ENCODE peak calls at places on chromosomes 16 and 17, in seven cellular contexts. X, B, I, J, K, T and D are unnamed samples.

GRCh38 chr16:50533317-50533716 is 14.9 kb upstream of the NKD1 start:
- DNase-seq in J (no peak), I (no peak), T (no peak), X (no peak), B (peak; percentile 19), K (no peak), D (no peak)

GRCh38 chr17:83198366-83199341 is 119.2 kb downstream of the METRNL start:
- DNase-seq in B (no peak), K (no peak), X (no peak), J (no peak), T (no peak), I (no peak), D (no peak)

GRCh38 chr17:82487898-82488297 is 29.4 kb downstream of the NARF start:
- DNase-seq in K (no peak), B (no peak), I (no peak), T (no peak), J (no peak), X (no peak), D (no peak)

GRCh38 chr17:38444151-38444550 is 15.9 kb downstream of the ARHGAP23 start:
- DNase-seq in K (peak; percentile 63), I (no peak), B (peak; percentile 80), T (peak; percentile 70), X (peak; percentile 68), J (peak; percentile 92), D (peak; percentile 72)

GRCh38 chr17:17059301-17059890 is 17.1 kb downstream of the MPRIP start:
- DNase-seq in B (no peak), J (peak; percentile 25), K (no peak), I (no peak), T (no peak), X (no peak), D (no peak)

GRCh38 chr16:63690961-63691360 is 1430.9 kb downstream of the CDH11 start:
- DNase-seq in X (no peak), K (no peak), I (no peak), B (no peak), J (no peak), T (no peak), D (no peak)

GRCh38 chr16:67173323-67173722 is 3.0 kb downstream of the NOL3 start:
- DNase-seq in I (no peak), K (no peak), B (peak; percentile 47), X (no peak), T (no peak), J (no peak), D (no peak)

GRCh38 chr17:78888911-78889496 is 14.0 kb downstream of the CEP295NL start:
- DNase-seq in I (no peak), B (no peak), T (no peak), X (no peak), J (no peak), K (no peak), D (no peak)

GRCh38 chr17:57881143-57881542 is 31.3 kb upstream of the MRPS23 start:
- DNase-seq in K (peak; percentile 89), B (no peak), J (peak; percentile 67), X (peak; percentile 80), T (no peak), I (no peak), D (peak; percentile 46)

GRCh38 chr17:57166803-57167202 is 81.8 kb downstream of the AKAP1 start:
- DNase-seq in B (no peak), J (peak; percentile 59), T (peak; percentile 45), I (no peak), X (no peak), K (no peak), D (peak; percentile 81)

GRCh38 chr17:37742114-37742761 is 2.6 kb downstream of the HNF1B start:
- DNase-seq in K (peak; percentile 20), B (peak; percentile 70), T (peak; percentile 63), J (peak; percentile 72), I (peak; percentile 53), X (peak; percentile 50), D (peak; percentile 43)

GRCh38 chr16:21300309-21301167 is 22.4 kb upstream of the CRYM start:
- DNase-seq in J (peak; percentile 94), X (peak; percentile 100), K (peak; percentile 100), B (peak; percentile 83), I (peak; percentile 89), T (peak; percentile 98), D (peak; percentile 94)

GRCh38 chr16:81094771-81095251 is 1.4 kb downstream of the GCSH start:
- DNase-seq in X (peak; percentile 17), B (no peak), K (peak; percentile 16), T (no peak), J (no peak), I (no peak), D (peak; percentile 80)

GRCh38 chr17:32673964-32674363 is 187.2 kb downstream of the CDK5R1 start:
- DNase-seq in B (no peak), X (no peak), T (peak; percentile 14), K (no peak), J (no peak), I (no peak), D (peak; percentile 92)

GRCh38 chr17:59914274-59914854 is 21.4 kb downstream of the RPS6KB1 start:
- DNase-seq in B (no peak), T (peak; percentile 13), K (peak; percentile 60), I (peak; percentile 6), X (peak; percentile 59), J (no peak), D (no peak)

GRCh38 chr16:2147981-2148671 is at the start of gene RAB26:
- DNase-seq in X (peak; percentile 53), K (peak; percentile 33), B (peak; percentile 90), I (peak; percentile 70), T (peak; percentile 86), J (peak; percentile 85), D (no peak)

GRCh38 chr17:28177351-28177750 is 134.9 kb downstream of the NLK start:
- DNase-seq in B (no peak), J (no peak), T (peak; percentile 72), K (peak; percentile 55), X (no peak), I (no peak), D (peak; percentile 40)

GRCh38 chr16:19660432-19660831 is 57.6 kb downstream of the KNOP1 start:
- DNase-seq in X (no peak), T (no peak), K (peak; percentile 11), J (no peak), I (no peak), B (no peak), D (no peak)

GRCh38 chr16:19662351-19662750 is 55.7 kb downstream of the KNOP1 start:
- DNase-seq in I (no peak), K (no peak), J (no peak), B (no peak), T (no peak), X (no peak), D (no peak)

GRCh38 chr16:19666451-19666850 is 51.6 kb downstream of the KNOP1 start:
- DNase-seq in T (no peak), B (no peak), I (no peak), J (no peak), K (no peak), X (no peak), D (no peak)

GRCh38 chr16:19659554-19659953 is 58.5 kb downstream of the KNOP1 start:
- DNase-seq in B (no peak), K (peak; percentile 8), T (no peak), I (no peak), J (no peak), X (no peak), D (no peak)

DNA sequence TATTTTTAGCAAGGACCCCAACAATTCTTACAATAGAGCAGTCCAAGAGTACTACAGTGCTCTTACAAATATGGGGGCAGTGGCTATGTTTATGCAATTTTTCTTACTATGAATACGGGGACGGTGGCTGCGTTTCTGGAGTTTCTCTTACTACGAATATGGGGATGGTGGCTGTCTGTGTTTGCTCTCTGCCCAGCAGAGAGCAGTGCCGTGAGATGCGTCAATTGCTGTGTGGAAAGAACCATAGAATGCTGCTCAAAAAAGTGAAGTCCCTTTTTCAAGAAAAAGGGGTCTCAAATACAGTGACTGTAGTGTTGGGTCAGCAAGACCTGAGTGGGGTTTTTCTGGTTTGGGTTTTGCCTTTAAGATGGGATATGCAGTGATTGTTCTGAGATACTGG is 53.9 kb downstream of the KNOP1 start:
- DNase-seq in K (no peak), I (no peak), B (no peak), T (no peak), X (no peak), J (no peak), D (no peak)
- H2AK5ac ChIP-seq in K (no peak overlapping the region), I (no peak overlapping the region), B (no peak overlapping the region), T (no peak overlapping the region), X (no peak overlapping the region), J (no peak overlapping the region), D (no peak overlapping the region)

DNA sequence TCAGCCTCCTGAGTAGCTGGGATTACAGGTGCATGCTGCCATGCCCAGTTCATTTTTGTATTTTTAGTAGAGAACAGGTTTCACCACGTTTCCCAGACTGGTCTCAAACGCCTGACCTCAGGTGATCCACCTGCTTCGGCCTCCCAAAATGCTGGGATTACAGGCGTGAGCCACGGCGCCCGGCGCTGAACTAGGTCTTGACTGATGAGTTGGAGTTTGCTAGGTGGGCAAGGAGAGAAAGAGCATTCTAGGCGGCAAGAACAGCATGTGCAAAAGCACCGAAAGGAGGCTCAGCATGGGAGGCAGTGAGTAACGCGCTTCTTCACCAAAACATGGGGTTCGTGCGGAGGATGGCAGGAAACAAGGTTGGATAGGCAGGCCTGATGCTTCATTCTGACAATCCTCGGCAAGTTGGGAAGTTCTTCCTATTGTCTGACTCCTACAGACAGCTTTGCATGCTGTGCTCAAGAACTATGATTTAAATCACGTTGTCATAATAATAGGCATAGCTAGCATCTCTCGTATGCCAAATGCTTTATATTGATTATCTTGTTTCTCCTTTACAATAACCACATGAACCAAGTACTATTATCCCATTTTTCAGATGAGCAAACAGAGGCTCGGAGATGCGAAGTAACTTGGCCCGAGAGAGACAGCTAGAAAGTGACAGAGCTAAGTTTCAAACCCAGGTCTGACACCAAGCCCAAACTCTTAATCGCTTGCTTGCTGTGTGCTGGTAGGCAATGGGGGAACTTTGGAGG is 26.5 kb downstream of the NEUROD2 start:
- DNase-seq in K (no peak), B (no peak), J (no peak), X (no peak), T (no peak), I (no peak), D (no peak)
- H2AK5ac ChIP-seq in K (no peak overlapping the region), B (no peak overlapping the region), J (no peak overlapping the region), X (no peak overlapping the region), T (no peak overlapping the region), I (peak overlapping the region; percentile 41), D (no peak overlapping the region)

DNA sequence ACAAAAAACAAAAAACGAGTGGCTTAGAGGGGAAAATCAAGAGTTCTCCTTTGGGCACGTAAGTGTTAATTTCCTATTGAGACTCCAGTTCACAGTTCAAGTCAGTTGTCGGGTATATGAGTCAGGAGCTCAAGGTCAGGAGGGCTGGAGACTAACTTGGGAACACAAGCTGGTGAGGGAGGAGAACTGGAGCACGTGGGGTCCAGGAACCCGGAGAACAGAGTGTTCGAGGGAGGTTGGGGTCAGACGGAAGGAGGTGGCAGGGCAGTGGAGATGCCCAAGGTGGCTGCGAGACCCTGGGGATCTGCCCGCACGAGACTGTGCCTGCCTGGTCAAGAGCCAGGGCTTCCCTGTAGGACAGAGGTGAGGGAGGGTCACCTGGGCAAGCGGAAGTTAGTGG is 12.0 kb downstream of the ALDH3A1 start:
- DNase-seq in J (no peak), K (no peak), T (no peak), I (no peak), B (no peak), X (no peak), D (no peak)
- H2AK5ac ChIP-seq in J (no peak overlapping the region), K (no peak overlapping the region), T (no peak overlapping the region), I (no peak overlapping the region), B (no peak overlapping the region), X (no peak overlapping the region), D (no peak overlapping the region)

DNA sequence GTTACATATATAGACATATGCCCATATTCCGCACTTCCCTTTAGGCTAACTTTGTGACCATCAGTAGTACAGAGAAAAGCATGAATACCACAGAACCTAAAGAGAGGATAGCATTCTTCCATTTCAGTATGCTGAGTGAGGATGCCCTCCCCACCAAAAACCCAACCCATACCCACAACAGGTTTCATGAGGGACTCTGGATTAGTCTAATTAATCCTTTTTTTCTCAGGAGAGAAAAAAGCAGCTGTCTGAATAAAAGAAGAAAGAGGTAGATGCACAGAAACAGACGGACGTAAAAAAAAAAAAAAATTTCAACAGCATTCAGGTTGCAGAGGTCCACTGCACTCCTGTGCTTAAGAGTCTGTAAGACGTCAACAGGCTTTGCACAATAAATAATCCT is 6.7 kb downstream of the MMD start:
- DNase-seq in I (no peak), T (no peak), K (no peak), X (no peak), B (no peak), J (no peak), D (no peak)
- H2AK5ac ChIP-seq in I (no peak overlapping the region), T (no peak overlapping the region), K (no peak overlapping the region), X (no peak overlapping the region), B (no peak overlapping the region), J (no peak overlapping the region), D (no peak overlapping the region)